ENCODE peak calls at places on chromosomes 6 and 20, in four cellular contexts. H is epithelial cell of esophagus, V is body of pancreas, C is right cardiac atrium. E is an unnamed sample.

GRCh38 chr6:46175446-46175845 is 4.7 kb upstream of the ENPP5 start:
- DNase-seq in H (no peak), V (no peak), C (no peak), E (no peak)

GRCh38 chr6:149450679-149451360 is 34.0 kb downstream of the ZC3H12D start:
- DNase-seq in H (no peak), V (peak; percentile 23), C (peak; percentile 84), E (peak; percentile 18)

GRCh38 chr6:17863971-17864754 is 123.3 kb downstream of the KIF13A start:
- DNase-seq in H (peak; percentile 94), V (no peak), C (peak; percentile 69), E (peak; percentile 31)

GRCh38 chr20:63752411-63753101 is 13.0 kb downstream of the SLC2A4RG start:
- DNase-seq in H (no peak), V (no peak), C (peak; percentile 28), E (no peak)

GRCh38 chr20:47360489-47361267 is 4.2 kb upstream of the ZMYND8 start:
- DNase-seq in H (peak; percentile 87), V (peak; percentile 86), C (peak; percentile 97), E (peak; percentile 93)

GRCh38 chr20:57698867-57699275 is 10.9 kb downstream of the PMEPA1 start:
- DNase-seq in H (peak; percentile 66), V (no peak), C (no peak), E (peak; percentile 94)

GRCh38 chr6:35294308-35294945 is 3.2 kb upstream of the DEF6 start:
- DNase-seq in H (peak; percentile 67), V (peak; percentile 55), C (peak; percentile 67), E (peak; percentile 44)

GRCh38 chr6:593907-594212 is 63.0 kb downstream of the HUS1B start:
- DNase-seq in H (no peak), V (no peak), C (no peak), E (no peak)

GRCh38 chr20:55166063-55166462 is 690.7 kb downstream of the DOK5 start:
- DNase-seq in H (no peak), V (no peak), C (no peak), E (no peak)

GRCh38 chr6:109925060-109925459 is 53.1 kb upstream of the GPR6 start:
- DNase-seq in H (no peak), V (no peak), C (no peak), E (no peak)

GRCh38 chr6:102458990-102459389 is 1065.5 kb downstream of the GRIK2 start:
- DNase-seq in H (no peak), V (no peak), C (no peak), E (no peak)

GRCh38 chr20:33676121-33676520 is 1.9 kb upstream of the NECAB3 start:
- DNase-seq in H (no peak), V (no peak), C (no peak), E (no peak)

GRCh38 chr6:154638369-154638768 is 94.8 kb upstream of the SCAF8 start:
- DNase-seq in H (no peak), V (no peak), C (no peak), E (no peak)

GRCh38 chr20:59808729-59809381 is 124.6 kb downstream of the SYCP2 start:
- DNase-seq in H (no peak), V (no peak), C (no peak), E (no peak)

GRCh38 chr20:60104980-60105379 is 146.8 kb downstream of the CDH26 start:
- DNase-seq in H (no peak), V (no peak), C (no peak), E (no peak)

GRCh38 chr6:147063469-147064031 is 140.7 kb upstream of the STXBP5 start:
- DNase-seq in H (peak; percentile 60), V (no peak), C (no peak), E (peak; percentile 0)

GRCh38 chr6:149716584-149716983 is 1.3 kb downstream of the LATS1 start:
- DNase-seq in H (peak; percentile 14), V (no peak), C (no peak), E (no peak)

GRCh38 chr6:36492621-36493020 is 49.8 kb downstream of the KCTD20 start:
- DNase-seq in H (no peak), V (peak; percentile 11), C (no peak), E (no peak)

GRCh38 chr20:4858000-4858399 is 136.3 kb downstream of the PRND start:
- DNase-seq in H (no peak), V (no peak), C (no peak), E (no peak)

GRCh38 chr6:2237001-2237400 is 8.4 kb downstream of the GMDS start:
- DNase-seq in H (peak; percentile 88), V (no peak), C (no peak), E (no peak)

GRCh38 chr6:136526196-136526930 is 23.9 kb downstream of the MAP7 start:
- DNase-seq in H (peak; percentile 70), V (peak; percentile 47), C (peak; percentile 83), E (no peak)

GRCh38 chr6:36126553-36127458 is 3.5 kb upstream of the MAPK13 start:
- DNase-seq in H (peak; percentile 56), V (no peak), C (no peak), E (peak; percentile 19)

GRCh38 chr6:150266963-150267685 is 101.7 kb upstream of the IYD start:
- DNase-seq in H (peak; percentile 74), V (no peak), C (no peak), E (no peak)

GRCh38 chr6:26087284-26088115 is at the start of gene HFE:
- DNase-seq in H (peak; percentile 54), V (peak; percentile 66), C (peak; percentile 85), E (no peak)

E was measured in SW480.